ENCODE peak calls at places on chromosomes 3 and 15, in four cellular contexts. A is lung, Q is brain microvascular endothelial cell, Z is foreskin fibroblast. F is an unnamed sample.

GRCh38 chr3:124178531-124178930 is 186.6 kb upstream of the ROPN1 start:
- DNase-seq in A (no peak), Q (no peak), Z (no peak), F (no peak)

GRCh38 chr3:61632568-61633175 is 71.3 kb downstream of the PTPRG start:
- DNase-seq in A (no peak), Q (no peak), Z (no peak), F (no peak)

GRCh38 chr3:128775906-128776542 is 50.0 kb downstream of the RAB7A start:
- DNase-seq in A (no peak), Q (no peak), Z (no peak), F (no peak)

GRCh38 chr3:161254861-161255260 is 33.8 kb downstream of the NMD3 start:
- DNase-seq in A (no peak), Q (no peak), Z (no peak), F (no peak)

GRCh38 chr3:129313415-129313982 is 34.8 kb downstream of the HMCES start:
- DNase-seq in A (no peak), Q (no peak), Z (no peak), F (peak)

GRCh38 chr3:97917813-97918536 is 54.3 kb downstream of the RIOX2 start:
- DNase-seq in A (no peak), Q (no peak), Z (peak), F (no peak)

GRCh38 chr3:42013652-42014442 is 51.9 kb upstream of the ULK4 start:
- DNase-seq in A (peak), Q (no peak), Z (no peak), F (peak)

GRCh38 chr15:70347321-70347720 is 249.6 kb upstream of the TLE3 start:
- DNase-seq in A (no peak), Q (no peak), Z (no peak), F (no peak)

GRCh38 chr3:120028271-120029047 is 65.8 kb downstream of the GSK3B start:
- DNase-seq in A (no peak), Q (no peak), Z (no peak), F (peak)

GRCh38 chr15:47505712-47506542 is 211.4 kb upstream of the SEMA6D start:
- DNase-seq in A (no peak), Q (peak), Z (peak), F (no peak)

GRCh38 chr3:57500506-57500905 is 43.6 kb downstream of the DNAH12 start:
- DNase-seq in A (no peak), Q (no peak), Z (no peak), F (no peak)

GRCh38 chr3:88291516-88291915 is 141.8 kb downstream of the C3orf38 start:
- DNase-seq in A (no peak), Q (no peak), Z (no peak), F (no peak)

GRCh38 chr3:189099505-189100290 is 72.1 kb upstream of the TPRG1 start:
- DNase-seq in A (no peak), Q (no peak), Z (no peak), F (no peak)

GRCh38 chr3:132256984-132257383 is 60.2 kb upstream of the ACP3 start:
- DNase-seq in A (no peak), Q (peak), Z (peak), F (no peak)

GRCh38 chr3:127044996-127045395 is 62.1 kb downstream of the PLXNA1 start:
- DNase-seq in A (peak), Q (no peak), Z (no peak), F (peak)

GRCh38 chr3:71492566-71492965 is 91.0 kb downstream of the FOXP1 start:
- DNase-seq in A (no peak), Q (no peak), Z (no peak), F (no peak)

GRCh38 chr3:46566040-46566631 is at the start of gene LRRC2:
- DNase-seq in A (no peak), Q (peak), Z (peak), F (peak)

GRCh38 chr3:184590795-184591194 is 29.2 kb downstream of the EPHB3 start:
- DNase-seq in A (no peak), Q (no peak), Z (no peak), F (peak)

GRCh38 chr3:39124876-39125836 is 17.7 kb downstream of the TTC21A start:
- DNase-seq in A (peak), Q (no peak), Z (no peak), F (peak)

GRCh38 chr3:18988619-18989229 is 159.6 kb upstream of the KCNH8 start:
- DNase-seq in A (no peak), Q (no peak), Z (no peak), F (no peak)

GRCh38 chr15:63041982-63042878 is at the start of gene TPM1:
- DNase-seq in A (peak), Q (peak), Z (peak), F (peak)

GRCh38 chr3:128845695-128846491 is 33.5 kb upstream of the ACAD9 start:
- DNase-seq in A (peak), Q (peak), Z (peak), F (peak)

GRCh38 chr3:15637131-15637951 is 35.8 kb downstream of the BTD start:
- DNase-seq in A (no peak), Q (no peak), Z (no peak), F (no peak)

GRCh38 chr3:168248383-168249047 is 152.8 kb upstream of the GOLIM4 start:
- DNase-seq in A (no peak), Q (peak), Z (peak), F (peak)

GRCh38 chr3:152309031-152309430 is 40.3 kb downstream of the MBNL1 start:
- DNase-seq in A (no peak), Q (no peak), Z (no peak), F (no peak)

GRCh38 chr3:146701246-146701645 is 96.1 kb upstream of the PLSCR5 start:
- DNase-seq in A (no peak), Q (no peak), Z (no peak), F (no peak)

GRCh38 chr3:85007195-85008094 is 48.7 kb downstream of the CADM2 start:
- DNase-seq in A (no peak), Q (no peak), Z (no peak), F (no peak)

GRCh38 chr3:131394400-131394799 is 12.8 kb downstream of the NUDT16 start:
- DNase-seq in A (no peak), Q (no peak), Z (no peak), F (no peak)

GRCh38 chr3:58217209-58217811 is 6.5 kb upstream of the DNASE1L3 start:
- DNase-seq in A (peak), Q (peak), Z (peak), F (peak)

GRCh38 chr3:121724130-121724529 is 25.4 kb downstream of the GOLGB1 start:
- DNase-seq in A (no peak), Q (no peak), Z (no peak), F (no peak)

GRCh38 chr3:22585504-22585903 is 617.6 kb upstream of the UBE2E2 start:
- DNase-seq in A (no peak), Q (peak), Z (peak), F (no peak)

GRCh38 chr15:68693071-68693470 is 114.3 kb downstream of the CORO2B start:
- DNase-seq in A (no peak), Q (no peak), Z (peak), F (no peak)